ENCODE peak calls at places on chromosomes 16 and 17, in nine cellular contexts. H is mammary epithelial cell, R is neural progenitor cell, L is H1, M is PC-3, Q is IMR-90, I is endothelial cell of umbilical vein, W is fibroblast of lung, O is endodermal cell. D is an unnamed sample.
A peak's percentile ranks its signal among the peaks of the same experiment; 100 is the strongest.

GRCh38 chr16:66801320-66802105 is at the start of gene TERB1:
- DNase-seq in R (no peak), I (no peak), W (no peak), Q (no peak), M (no peak), H (no peak), O (peak; percentile 49), L (no peak), D (no peak)

GRCh38 chr16:15993541-15993940 is 44.1 kb downstream of the ABCC1 start:
- DNase-seq in Q (no peak), H (no peak), O (no peak), L (no peak), R (no peak), W (no peak), I (no peak), M (no peak), D (no peak)

GRCh38 chr17:12739500-12739899 is 49.8 kb upstream of the ARHGAP44 start:
- DNase-seq in R (no peak), H (no peak), O (peak; percentile 40), L (no peak), I (no peak), Q (no peak), W (no peak), M (no peak), D (no peak)

GRCh38 chr17:34393401-34393800 is 30.4 kb upstream of the CCL1 start:
- DNase-seq in I (no peak), L (no peak), H (no peak), R (no peak), O (peak; percentile 29), M (no peak), W (no peak), Q (no peak), D (no peak)

GRCh38 chr16:84817613-84818012 is 2.2 kb upstream of the CRISPLD2 start:
- DNase-seq in H (no peak), R (no peak), W (no peak), I (no peak), O (no peak), Q (no peak), L (no peak), M (no peak), D (no peak)

GRCh38 chr17:31313982-31314787 is at the start of gene EVI2B:
- DNase-seq in R (no peak), Q (peak; percentile 64), M (peak; percentile 82), O (no peak), I (peak; percentile 78), H (peak; percentile 79), L (no peak), W (peak; percentile 65), D (peak; percentile 29)

GRCh38 chr16:76265434-76266045 is 11.7 kb upstream of the CNTNAP4 start:
- DNase-seq in L (peak; percentile 31), I (no peak), M (peak; percentile 53), Q (peak; percentile 1), R (peak; percentile 67), W (peak; percentile 30), H (peak; percentile 26), O (peak; percentile 94), D (peak; percentile 15)

GRCh38 chr16:81618661-81619060 is 160.4 kb upstream of the PLCG2 start:
- DNase-seq in M (no peak), L (no peak), Q (no peak), H (no peak), R (peak; percentile 63), I (no peak), O (no peak), W (no peak), D (no peak)

GRCh38 chr16:64615647-64616280 is 506.1 kb downstream of the CDH11 start:
- DNase-seq in H (no peak), I (no peak), Q (peak; percentile 1), M (no peak), L (peak; percentile 19), W (peak; percentile 50), R (peak; percentile 78), O (peak; percentile 89), D (peak; percentile 35)

GRCh38 chr17:9907883-9908648 is 3.0 kb upstream of the RCVRN start:
- DNase-seq in M (no peak), O (peak; percentile 75), H (no peak), Q (peak; percentile 73), W (peak; percentile 69), R (no peak), I (no peak), L (no peak), D (no peak)

GRCh38 chr16:22023505-22023904 is 15.6 kb downstream of the MOSMO start:
- DNase-seq in O (no peak), Q (no peak), H (no peak), R (no peak), L (no peak), W (no peak), M (no peak), I (no peak), D (no peak)

GRCh38 chr16:22029632-22030031 is 21.7 kb downstream of the MOSMO start:
- DNase-seq in O (no peak), I (no peak), Q (no peak), R (no peak), M (no peak), H (no peak), W (no peak), L (no peak), D (no peak)

GRCh38 chr16:22030087-22030812 is 22.3 kb downstream of the MOSMO start:
- DNase-seq in I (no peak), O (no peak), W (no peak), M (no peak), Q (no peak), R (no peak), H (no peak), L (no peak), D (no peak)

GRCh38 chr16:22031483-22032083 is 23.7 kb downstream of the MOSMO start:
- DNase-seq in H (no peak), M (no peak), Q (no peak), W (no peak), L (no peak), I (no peak), O (no peak), R (no peak), D (no peak)

GRCh38 chr16:22027633-22028032 is 19.7 kb downstream of the MOSMO start:
- DNase-seq in R (no peak), W (no peak), Q (no peak), H (no peak), L (no peak), I (no peak), O (no peak), M (no peak), D (peak; percentile 69)
- H3K4me3 ChIP-seq in R (no peak overlapping the region), W (no peak overlapping the region), Q (no peak overlapping the region), H (no peak overlapping the region), L (no peak overlapping the region), I (no peak overlapping the region), O (no peak overlapping the region), M (peak overlapping the region; percentile 48), D (peak overlapping the region; percentile 70)

DNA sequence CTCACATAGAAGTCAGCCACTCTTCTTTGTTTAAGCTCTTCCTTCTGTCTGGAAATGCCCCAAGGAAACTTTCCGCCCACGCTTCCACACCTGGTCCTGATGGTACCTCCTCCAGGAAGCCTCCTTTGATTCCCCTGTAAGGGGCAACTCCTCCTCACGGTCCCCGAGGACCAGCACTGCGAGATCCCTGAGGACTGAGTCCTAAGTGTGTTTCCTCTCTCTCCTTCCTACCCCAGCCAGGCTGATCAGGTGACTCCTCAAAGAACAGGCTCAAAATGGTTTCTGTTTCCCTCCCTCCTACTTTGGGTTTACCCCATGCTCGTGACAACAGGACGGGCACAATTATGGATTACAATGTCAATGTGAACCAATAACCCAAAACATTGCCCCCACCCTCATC is 63.0 kb upstream of the MED9 start:
- DNase-seq in I (no peak), W (no peak), M (no peak), L (no peak), Q (no peak), R (no peak), H (no peak), O (no peak), D (no peak)
- H3K9ac ChIP-seq in I (no peak overlapping the region), W (no peak overlapping the region), M (peak overlapping the region; percentile 64), L (no peak overlapping the region), Q (peak overlapping the region; percentile 19), R (no peak overlapping the region), H (peak overlapping the region; percentile 86), O (no peak overlapping the region), D (peak overlapping the region; percentile 88)

DNA sequence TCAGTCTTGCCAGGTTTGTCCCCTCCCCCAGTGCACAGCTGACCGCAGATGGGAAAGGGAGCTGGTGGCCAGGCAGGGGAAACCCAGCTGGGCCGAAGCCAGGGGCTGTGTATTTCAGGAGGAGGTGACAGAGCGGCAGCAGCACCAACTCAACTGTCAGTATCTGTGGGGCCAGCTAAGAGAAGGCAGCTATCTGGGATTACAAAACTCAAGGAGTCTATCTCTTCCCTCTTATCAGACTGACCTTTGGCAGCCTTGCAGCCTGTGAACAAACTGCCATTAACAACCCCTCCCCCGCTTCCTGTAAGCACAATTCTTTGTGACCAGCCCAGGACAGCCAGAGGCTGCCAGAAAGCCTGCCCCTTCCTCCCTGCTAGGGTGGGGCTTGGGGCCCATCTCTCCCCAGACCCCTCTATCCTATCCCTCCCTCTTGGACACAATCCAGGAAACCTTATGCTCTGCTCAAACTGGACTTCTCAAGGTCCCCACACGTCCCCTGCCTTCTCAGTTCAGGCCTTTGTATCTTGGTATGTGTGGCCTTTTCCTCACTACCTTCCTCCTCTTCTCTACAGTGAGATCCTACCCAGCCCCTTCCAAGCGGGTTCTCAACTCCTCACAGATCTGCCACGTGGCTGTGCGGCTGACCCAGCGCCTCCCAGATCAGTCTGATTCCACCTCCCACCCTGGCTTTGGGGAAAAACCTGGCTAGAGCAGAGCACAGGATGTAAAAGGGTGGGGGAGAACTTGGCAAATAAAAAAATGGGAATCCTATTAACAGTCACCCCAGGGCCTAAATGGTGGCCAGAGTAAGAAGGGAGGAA is 10.5 kb downstream of the ST3GAL2 start:
- DNase-seq in I (peak; percentile 96), O (peak; percentile 94), L (no peak), W (peak; percentile 93), M (peak; percentile 91), R (peak; percentile 75), Q (peak; percentile 97), H (peak; percentile 93), D (peak; percentile 89)
- H3K4me1 ChIP-seq in I (peaks cover 54% of the 10 kb centered on the region), O (peaks cover 36% of the 10 kb centered on the region), L (peaks cover 36% of the 10 kb centered on the region), W (peaks cover 23% of the 10 kb centered on the region), M (peaks cover 30% of the 10 kb centered on the region), R (peaks cover 33% of the 10 kb centered on the region), Q (peaks cover 38% of the 10 kb centered on the region), H (peaks cover 33% of the 10 kb centered on the region), D (peaks cover 41% of the 10 kb centered on the region)

GRCh38 chr16:88633684-88634140 is 4.7 kb upstream of the IL17C start:
- DNase-seq in O (peak; percentile 90), W (no peak), Q (peak; percentile 13), I (peak; percentile 7), M (no peak), R (peak; percentile 69), H (peak; percentile 24), L (no peak), D (no peak)

GRCh38 chr16:88634141-88634993 is 4.0 kb upstream of the IL17C start:
- DNase-seq in M (no peak), Q (peak; percentile 23), R (peak; percentile 83), W (peak; percentile 50), I (peak; percentile 44), L (no peak), H (peak; percentile 70), O (peak; percentile 92), D (peak; percentile 69)

GRCh38 chr16:88636488-88637265 is 1.7 kb upstream of the IL17C start:
- DNase-seq in H (no peak), Q (peak; percentile 6), W (no peak), O (no peak), I (no peak), R (no peak), L (no peak), M (no peak), D (no peak)

GRCh38 chr16:88635671-88636070 is 2.7 kb upstream of the IL17C start:
- DNase-seq in W (no peak), Q (no peak), H (no peak), L (no peak), R (no peak), O (no peak), M (no peak), I (no peak), D (no peak)

GRCh38 chr16:88634994-88635670 is 3.2 kb upstream of the IL17C start:
- DNase-seq in O (no peak), L (no peak), Q (peak; percentile 22), R (no peak), I (no peak), H (peak; percentile 24), W (no peak), M (no peak), D (no peak)
- H3K4me3 ChIP-seq in O (peak overlapping the region; percentile 62), L (peak overlapping the region; percentile 39), Q (no peak overlapping the region), R (peak overlapping the region; percentile 62), I (peak overlapping the region; percentile 38), H (peak overlapping the region; percentile 29), W (peak overlapping the region; percentile 26), M (no peak overlapping the region), D (peak overlapping the region; percentile 72)

D was measured in adipocyte.